ENCODE peak calls at places on chromosomes 1 and 21, in five cellular contexts. R is IMR-90, K is H9, Q is trophoblast cell, J is mesendoderm. T is an unnamed sample.

GRCh38 chr21:32083175-32083574 is 195.7 kb downstream of the MIS18A start:
- DNase-seq in R (peak), K (no peak), Q (no peak), J (peak), T (no peak)

GRCh38 chr1:180272395-180272794 is 42.3 kb downstream of the LHX4 start:
- DNase-seq in R (no peak), K (no peak), Q (no peak), J (no peak), T (no peak)

GRCh38 chr1:50610563-50610962 is 187.3 kb upstream of the DMRTA2 start:
- DNase-seq in R (no peak), K (no peak), Q (no peak), J (no peak), T (no peak)

GRCh38 chr1:910311-910880 is 13.3 kb upstream of the SAMD11 start:
- DNase-seq in R (no peak), K (no peak), Q (no peak), J (no peak), T (no peak)

GRCh38 chr1:244964112-244964971 is 100.0 kb upstream of the HNRNPU start:
- DNase-seq in R (peak), K (no peak), Q (peak), J (peak), T (peak)

GRCh38 chr1:6358757-6359567 is 34.6 kb downstream of the ACOT7 start:
- DNase-seq in R (peak), K (no peak), Q (no peak), J (peak), T (no peak)

GRCh38 chr1:229205854-229206253 is 65.1 kb upstream of the RAB4A start:
- DNase-seq in R (no peak), K (no peak), Q (no peak), J (no peak), T (no peak)

GRCh38 chr1:77039739-77040138 is 172.5 kb downstream of the ST6GALNAC5 start:
- DNase-seq in R (peak), K (no peak), Q (peak), J (peak), T (no peak)

GRCh38 chr1:87968259-87968955 is 639.7 kb downstream of the LMO4 start:
- DNase-seq in R (peak), K (peak), Q (no peak), J (no peak), T (no peak)
- H3K9ac ChIP-seq in R (no peak), K (no peak), Q (no peak), J (no peak), T (no peak)

GRCh38 chr1:19067187-19067911 is 110.9 kb upstream of the IFFO2 start:
- DNase-seq in R (no peak), K (peak), Q (peak), J (peak), T (peak)

GRCh38 chr1:19064906-19065450 is 108.5 kb upstream of the IFFO2 start:
- DNase-seq in R (no peak), K (no peak), Q (no peak), J (no peak), T (no peak)

GRCh38 chr1:19065526-19066247 is 109.2 kb upstream of the IFFO2 start:
- DNase-seq in R (no peak), K (no peak), Q (no peak), J (no peak), T (no peak)

GRCh38 chr1:19066874-19067186 is 110.4 kb upstream of the IFFO2 start:
- DNase-seq in R (no peak), K (no peak), Q (no peak), J (no peak), T (peak)

DNA sequence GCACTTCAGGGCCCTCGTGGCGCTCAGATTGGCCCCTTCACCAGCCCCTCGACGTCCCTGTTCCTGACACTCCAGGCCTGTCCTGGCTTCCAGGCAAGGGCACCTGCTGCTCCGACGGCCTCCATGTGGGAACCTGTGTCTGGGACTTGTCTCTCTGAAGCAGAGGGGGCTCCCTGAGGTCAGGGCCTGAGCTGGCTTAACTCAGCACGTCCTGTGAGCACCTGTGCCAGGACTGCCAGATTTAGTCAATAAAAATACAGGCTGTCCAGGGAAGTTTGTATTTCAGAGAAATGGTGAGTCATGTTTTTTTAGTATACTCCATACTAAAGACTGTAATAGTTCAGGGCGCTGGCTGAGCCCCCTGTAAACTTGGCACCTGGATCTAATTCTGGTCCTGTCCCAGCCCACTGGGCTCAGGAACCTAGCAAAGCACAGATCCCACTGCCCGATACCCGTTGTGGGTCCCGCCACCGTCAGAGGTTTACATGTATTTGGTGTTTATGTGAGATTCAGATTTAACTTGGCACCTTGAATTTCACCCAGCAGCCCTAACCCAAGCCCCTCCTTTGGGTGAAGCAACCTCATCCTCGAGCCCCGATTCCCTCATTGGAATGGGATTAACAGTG is 109.9 kb upstream of the IFFO2 start:
- DNase-seq in R (peak), K (no peak), Q (no peak), J (no peak), T (no peak)
- H3K4me2 ChIP-seq in R (no peak), K (no peak), Q (no peak), J (no peak), T (no peak)

DNA sequence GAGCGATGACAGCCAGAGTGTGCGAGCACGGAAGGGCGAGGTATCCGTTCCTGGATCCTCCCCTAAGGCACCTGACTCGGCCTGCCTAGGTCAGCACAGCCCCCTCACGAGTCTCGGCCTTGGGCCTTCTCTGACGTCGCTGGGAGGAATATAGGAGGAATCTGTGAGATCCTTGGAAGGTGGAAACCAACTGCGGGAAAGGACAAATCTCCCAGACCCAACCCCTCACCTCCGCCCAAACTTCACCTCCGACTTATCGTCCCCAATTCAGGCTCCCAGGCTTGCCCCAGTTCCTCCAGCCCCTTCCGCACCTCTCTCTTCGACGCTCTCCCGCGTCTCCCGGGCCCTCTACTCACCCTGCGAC is 492 bp downstream of the APH1A start:
- DNase-seq in R (no peak), K (no peak), Q (peak), J (peak), T (no peak)
- H3K18ac ChIP-seq in R (peak), K (no peak), Q (peak), J (peak), T (peak)

DNA sequence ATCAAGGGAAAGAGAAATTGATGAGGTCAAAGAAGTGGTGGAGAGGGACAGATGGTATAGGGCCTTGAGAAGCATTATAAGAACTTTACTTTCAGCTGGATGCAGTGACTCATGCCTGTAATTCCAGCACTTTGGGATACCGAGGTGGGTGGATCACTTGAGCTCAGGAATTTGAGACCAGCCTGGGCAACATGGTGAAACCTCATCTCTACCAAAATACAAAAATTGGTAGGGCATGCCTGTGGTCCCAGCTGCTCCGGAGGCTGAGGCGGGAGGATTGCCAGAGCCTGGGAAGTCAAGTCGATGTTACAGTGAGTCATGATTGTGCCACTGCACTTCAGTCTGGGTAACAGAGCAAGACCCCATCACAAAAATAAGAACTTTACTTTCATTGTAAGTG is 5.7 kb downstream of the TMEM50A start:
- DNase-seq in R (peak), K (no peak), Q (peak), J (no peak), T (no peak)
- H3K9ac ChIP-seq in R (no peak), K (no peak), Q (no peak), J (no peak), T (no peak)

GRCh38 chr1:61992257-61992656 is 202.4 kb upstream of the L1TD1 start:
- DNase-seq in R (no peak), K (no peak), Q (no peak), J (no peak), T (no peak)

GRCh38 chr1:61997123-61997522 is 197.5 kb upstream of the L1TD1 start:
- DNase-seq in R (no peak), K (no peak), Q (no peak), J (no peak), T (no peak)

GRCh38 chr1:61993331-61993961 is 201.2 kb upstream of the L1TD1 start:
- DNase-seq in R (no peak), K (no peak), Q (no peak), J (peak), T (no peak)
- H3K4me2 ChIP-seq in R (no peak), K (no peak), Q (no peak), J (no peak), T (no peak)

DNA sequence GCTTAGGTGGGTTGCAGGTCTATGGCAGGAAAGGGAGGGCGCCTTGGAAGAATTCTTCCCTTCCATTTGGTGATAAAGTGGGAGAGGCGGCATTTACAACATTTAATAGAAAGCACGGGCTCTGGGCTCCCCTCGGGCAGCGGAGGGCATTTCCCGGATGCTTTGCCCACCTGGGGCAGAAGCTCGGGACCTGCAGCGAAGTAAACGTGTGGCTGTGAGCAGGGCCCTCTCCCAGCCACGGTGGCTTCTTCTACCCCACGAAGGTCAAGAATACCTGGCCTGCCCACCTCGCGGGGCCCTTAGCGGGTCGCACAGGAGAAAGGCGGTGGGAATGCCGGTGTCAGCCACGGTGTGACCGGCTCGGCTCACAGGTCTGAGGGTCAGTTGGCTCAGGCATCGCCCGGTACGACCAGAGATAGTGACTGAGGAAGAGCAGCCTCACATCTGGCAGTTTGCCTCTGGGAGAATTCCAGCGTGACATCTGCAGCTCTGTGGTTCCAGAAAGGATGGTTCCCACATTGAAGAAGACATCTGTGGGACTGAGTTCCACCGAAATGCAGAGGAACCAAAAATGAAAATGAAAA is 621 bp upstream of the F3 start:
- DNase-seq in R (peak), K (no peak), Q (peak), J (peak), T (no peak)
- H3K18ac ChIP-seq in R (peak), K (no peak), Q (peak), J (peak), T (peak)

GRCh38 chr1:14020006-14020405 is 320.0 kb downstream of the PRDM2 start:
- DNase-seq in R (no peak), K (no peak), Q (no peak), J (no peak), T (no peak)

GRCh38 chr1:14019461-14019860 is 319.5 kb downstream of the PRDM2 start:
- DNase-seq in R (no peak), K (no peak), Q (peak), J (no peak), T (no peak)

DNA sequence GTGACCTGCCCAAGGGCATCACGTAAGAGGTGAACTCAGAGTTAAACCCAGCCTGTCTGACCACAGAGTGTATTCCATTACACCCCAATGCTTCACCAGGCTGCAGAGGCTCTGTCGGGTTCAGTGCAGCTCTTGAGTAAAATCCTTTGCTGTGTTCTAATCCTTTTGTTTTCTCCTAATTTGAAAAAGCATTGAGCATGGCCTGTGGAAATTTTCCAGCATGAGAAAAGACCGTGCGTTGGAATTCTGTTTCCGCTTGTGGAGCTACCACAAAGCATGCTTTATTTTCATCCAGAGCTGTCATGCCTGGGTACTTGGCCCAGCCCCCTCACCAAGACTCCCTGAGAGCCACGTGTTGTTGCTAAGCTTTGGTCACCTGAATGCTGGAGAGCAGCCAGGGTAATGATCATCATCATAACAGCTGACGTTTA is 317.6 kb downstream of the PRDM2 start:
- DNase-seq in R (no peak), K (no peak), Q (no peak), J (no peak), T (peak)
- H3K9ac ChIP-seq in R (no peak), K (no peak), Q (no peak), J (no peak), T (no peak)